ENCODE peak calls at places on chromosomes 7 and 10, in seven cellular contexts. N, U, Q, R, T, O and F are unnamed samples.

GRCh38 chr7:1691601-1692499 is 21.8 kb downstream of the ELFN1 start:
- DNase-seq in Q (no peak), T (no peak), O (no peak), R (no peak), U (no peak), N (no peak), F (no peak)

GRCh38 chr10:31017534-31018361 is 13.9 kb downstream of the ZNF438 start:
- DNase-seq in R (no peak), N (no peak), T (no peak), Q (no peak), O (no peak), U (no peak), F (no peak)

GRCh38 chr10:109062371-109062770 is 860.9 kb downstream of the XPNPEP1 start:
- DNase-seq in O (no peak), R (no peak), U (no peak), T (peak; percentile 32), Q (no peak), N (no peak), F (no peak)

GRCh38 chr10:99775850-99776249 is 6.6 kb upstream of the ABCC2 start:
- DNase-seq in T (peak; percentile 88), R (no peak), N (no peak), Q (no peak), U (no peak), O (no peak), F (no peak)

GRCh38 chr10:83606275-83606674 is 533.0 kb upstream of the GHITM start:
- DNase-seq in U (no peak), T (no peak), Q (no peak), N (no peak), O (no peak), R (peak; percentile 86), F (peak; percentile 15)

GRCh38 chr10:103706047-103706446 is 149.3 kb downstream of the SH3PXD2A start:
- DNase-seq in R (no peak), O (no peak), U (no peak), Q (no peak), N (no peak), T (no peak), F (no peak)

GRCh38 chr7:31735991-31736982 is 49.3 kb downstream of the PPP1R17 start:
- DNase-seq in R (peak; percentile 89), U (peak; percentile 4), Q (peak; percentile 43), O (no peak), T (peak; percentile 46), N (no peak), F (peak; percentile 73)

GRCh38 chr10:116654816-116655215 is 34.1 kb downstream of the PNLIPRP2 start:
- DNase-seq in N (no peak), O (no peak), T (no peak), Q (no peak), U (no peak), R (no peak), F (no peak)

GRCh38 chr10:89217057-89217990 is 10.2 kb upstream of the CH25H start:
- DNase-seq in U (peak; percentile 65), N (peak; percentile 67), O (peak; percentile 17), T (peak; percentile 57), R (peak; percentile 78), Q (no peak), F (peak; percentile 51)

GRCh38 chr7:144738708-144739314 is 97.0 kb downstream of the TPK1 start:
- DNase-seq in U (no peak), T (peak; percentile 38), R (peak; percentile 9), O (no peak), Q (no peak), N (peak; percentile 46), F (peak; percentile 25)

GRCh38 chr10:131946321-131946751 is 35.4 kb downstream of the BNIP3 start:
- DNase-seq in R (no peak), Q (no peak), U (no peak), O (no peak), T (peak; percentile 91), N (no peak), F (no peak)

GRCh38 chr10:46992794-46993552 is 81.7 kb downstream of the PTPN20 start:
- DNase-seq in U (no peak), O (no peak), R (no peak), Q (peak; percentile 5), T (peak; percentile 52), N (no peak), F (no peak)

GRCh38 chr7:126702242-126703016 is 550.3 kb downstream of the GRM8 start:
- DNase-seq in T (peak; percentile 45), N (no peak), O (no peak), Q (no peak), U (no peak), R (no peak), F (no peak)

GRCh38 chr10:88042162-88043100 is 179.0 kb downstream of the PTEN start:
- DNase-seq in O (no peak), Q (no peak), T (peak; percentile 84), R (no peak), U (no peak), N (no peak), F (no peak)

GRCh38 chr10:95819620-95820329 is 63.8 kb downstream of the ENTPD1 start:
- DNase-seq in N (no peak), T (peak; percentile 29), R (no peak), O (no peak), Q (no peak), U (no peak), F (no peak)

GRCh38 chr7:79461660-79462059 is 8.2 kb upstream of the MAGI2 start:
- DNase-seq in T (peak; percentile 94), U (no peak), N (no peak), O (no peak), R (no peak), Q (no peak), F (no peak)

GRCh38 chr7:17773289-17773626 is 167.0 kb downstream of the SNX13 start:
- DNase-seq in U (peak; percentile 8), N (no peak), R (no peak), Q (no peak), O (no peak), T (peak; percentile 97), F (no peak)

GRCh38 chr10:126734015-126734414 is 63.5 kb upstream of the C10orf90 start:
- DNase-seq in U (no peak), R (no peak), O (no peak), T (no peak), N (no peak), Q (no peak), F (no peak)

GRCh38 chr10:59079386-59080226 is 96.8 kb upstream of the PHYHIPL start:
- DNase-seq in U (no peak), R (no peak), O (no peak), N (no peak), Q (no peak), T (peak; percentile 75), F (no peak)

GRCh38 chr10:103881420-103882284 is 26.3 kb upstream of the SH3PXD2A start:
- DNase-seq in O (no peak), U (no peak), T (no peak), Q (no peak), N (no peak), R (peak; percentile 33), F (peak; percentile 82)

GRCh38 chr7:131745645-131746248 is 189.3 kb upstream of the PODXL start:
- DNase-seq in U (no peak), O (no peak), N (no peak), R (no peak), Q (no peak), T (peak; percentile 40), F (no peak)

GRCh38 chr7:22173884-22174573 is 182.9 kb downstream of the RAPGEF5 start:
- DNase-seq in T (no peak), U (peak; percentile 33), N (no peak), Q (no peak), R (no peak), O (no peak), F (no peak)

GRCh38 chr7:27166475-27167169 is 1.3 kb upstream of the HOXA9 start:
- DNase-seq in T (no peak), O (no peak), U (no peak), N (no peak), R (peak; percentile 50), Q (no peak), F (no peak)

GRCh38 chr10:88253-88652 is 39.2 kb upstream of the TUBB8 start:
- DNase-seq in O (no peak), T (no peak), Q (no peak), N (no peak), U (no peak), R (no peak), F (no peak)

GRCh38 chr10:4312046-4312835 is 513.8 kb upstream of the AKR1E2 start:
- DNase-seq in T (no peak), N (no peak), O (no peak), Q (no peak), R (no peak), U (no peak), F (no peak)

GRCh38 chr7:128833939-128834310 is 3.7 kb downstream of the FLNC start:
- DNase-seq in N (no peak), U (no peak), R (no peak), O (no peak), T (no peak), Q (no peak), F (no peak)

GRCh38 chr7:155408657-155409586 is 49.0 kb upstream of the EN2 start:
- DNase-seq in T (no peak), N (no peak), O (no peak), U (no peak), Q (no peak), R (no peak), F (no peak)

GRCh38 chr7:17239046-17239445 is 59.4 kb upstream of the AHR start:
- DNase-seq in Q (no peak), U (no peak), O (no peak), T (peak; percentile 21), R (no peak), N (no peak), F (no peak)

GRCh38 chr10:97574374-97575100 is 2.0 kb downstream of the ANKRD2 start:
- DNase-seq in R (peak; percentile 75), N (no peak), T (peak; percentile 39), Q (no peak), U (no peak), O (no peak), F (peak; percentile 87)

GRCh38 chr7:1361756-1362125 is 97.5 kb downstream of the MICALL2 start:
- DNase-seq in R (no peak), T (no peak), U (no peak), Q (no peak), O (no peak), N (no peak), F (no peak)

GRCh38 chr7:157476201-157476600 is 139.4 kb downstream of the DNAJB6 start:
- DNase-seq in U (no peak), Q (no peak), R (no peak), T (no peak), N (no peak), O (no peak), F (no peak)

GRCh38 chr10:80477813-80478212 is 23.7 kb downstream of the TSPAN14 start:
- DNase-seq in Q (no peak), T (peak; percentile 98), O (no peak), N (no peak), U (no peak), R (no peak), F (no peak)

GRCh38 chr7:129789652-129790051 is 163.1 kb downstream of the UBE2H start:
- DNase-seq in Q (no peak), N (no peak), O (no peak), U (no peak), R (no peak), T (no peak), F (no peak)

GRCh38 chr10:48796846-48797245 is 112.2 kb downstream of the WDFY4 start:
- DNase-seq in N (no peak), R (no peak), Q (no peak), T (no peak), O (no peak), U (no peak), F (no peak)

GRCh38 chr7:897771-898376 is 21.5 kb downstream of the GET4 start:
- DNase-seq in O (no peak), T (no peak), U (no peak), R (no peak), N (no peak), Q (no peak), F (no peak)

GRCh38 chr10:24277771-24278518 is 69.0 kb downstream of the KIAA1217 start:
- DNase-seq in O (no peak), Q (no peak), N (no peak), R (no peak), T (peak; percentile 77), U (no peak), F (no peak)

GRCh38 chr7:104845541-104845940 is 168.5 kb upstream of the KMT2E start:
- DNase-seq in R (no peak), N (no peak), Q (no peak), T (no peak), U (no peak), O (no peak), F (no peak)

GRCh38 chr7:28125381-28126046 is 55.1 kb downstream of the JAZF1 start:
- DNase-seq in T (peak; percentile 76), R (no peak), U (no peak), O (no peak), Q (no peak), N (no peak), F (no peak)